ENCODE peak calls at places on chromosomes 11 and 22, in nine cellular contexts. W is sigmoid colon, Z is uterus, T is osteoblast, Y is cardiac muscle cell, G is GM23248, J is fibroblast of pulmonary artery, M is HL-60, K is AG04450. R is an unnamed sample.
A peak's percentile ranks its signal among the peaks of the same experiment; 100 is the strongest.

GRCh38 chr11:60390389-60390788 is 5.9 kb upstream of the MS4A14 start:
- DNase-seq in Y (no peak), Z (no peak), K (no peak), G (no peak), J (no peak), T (no peak), W (no peak), M (peak; percentile 58), R (no peak)

GRCh38 chr11:65663634-65664200 is 1.0 kb upstream of the RELA start:
- DNase-seq in M (no peak), T (peak; percentile 92), G (peak; percentile 89), J (peak; percentile 75), Z (peak; percentile 85), W (peak; percentile 92), K (no peak), Y (no peak), R (peak; percentile 52)

GRCh38 chr22:19951351-19951750 is 9.7 kb upstream of the TXNRD2 start:
- DNase-seq in G (no peak), J (no peak), M (no peak), K (no peak), Y (no peak), T (no peak), Z (no peak), W (no peak), R (no peak)

GRCh38 chr11:103887001-103887680 is 149.3 kb upstream of the DDI1 start:
- DNase-seq in Z (no peak), Y (peak; percentile 16), M (no peak), W (no peak), T (no peak), G (no peak), K (no peak), J (no peak), R (no peak)

GRCh38 chr11:28243057-28243456 is 134.9 kb downstream of the METTL15 start:
- DNase-seq in K (no peak), M (no peak), T (no peak), Y (no peak), W (no peak), Z (no peak), G (peak; percentile 26), J (no peak), R (no peak)

GRCh38 chr22:44437493-44438015 is 60.5 kb downstream of the RTL6 start:
- DNase-seq in Y (no peak), J (no peak), T (peak; percentile 92), K (no peak), M (no peak), W (peak; percentile 25), Z (no peak), G (peak; percentile 77), R (peak; percentile 23)

GRCh38 chr11:112318193-112318592 is 57.5 kb upstream of the PLET1 start:
- DNase-seq in Y (no peak), J (peak; percentile 94), G (peak; percentile 91), T (peak; percentile 66), W (no peak), Z (no peak), K (peak; percentile 78), M (no peak), R (peak; percentile 96)

GRCh38 chr22:48664586-48664985 is 1163.1 kb downstream of the BRD1 start:
- DNase-seq in T (no peak), Z (no peak), Y (no peak), W (no peak), J (no peak), M (no peak), K (no peak), G (no peak), R (no peak)

GRCh38 chr11:123158609-123159008 is 36.4 kb downstream of the CLMP start:
- DNase-seq in W (no peak), Z (no peak), J (no peak), G (no peak), T (no peak), K (no peak), M (no peak), Y (no peak), R (no peak)

GRCh38 chr22:50502628-50503474 is 4.7 kb downstream of the LMF2 start:
- DNase-seq in T (peak; percentile 77), G (no peak), Z (no peak), Y (no peak), J (no peak), M (no peak), W (no peak), K (no peak), R (no peak)

GRCh38 chr11:128453444-128454336 is 133.7 kb downstream of the ETS1 start:
- DNase-seq in M (no peak), G (peak; percentile 98), Y (no peak), J (peak; percentile 96), T (peak; percentile 71), K (peak; percentile 93), W (peak; percentile 91), Z (peak; percentile 82), R (peak; percentile 99)

GRCh38 chr11:117882539-117882938 is 6.1 kb upstream of the FXYD6 start:
- DNase-seq in Y (peak; percentile 72), T (no peak), Z (no peak), W (peak; percentile 87), J (no peak), K (no peak), G (no peak), M (no peak), R (no peak)

DNA sequence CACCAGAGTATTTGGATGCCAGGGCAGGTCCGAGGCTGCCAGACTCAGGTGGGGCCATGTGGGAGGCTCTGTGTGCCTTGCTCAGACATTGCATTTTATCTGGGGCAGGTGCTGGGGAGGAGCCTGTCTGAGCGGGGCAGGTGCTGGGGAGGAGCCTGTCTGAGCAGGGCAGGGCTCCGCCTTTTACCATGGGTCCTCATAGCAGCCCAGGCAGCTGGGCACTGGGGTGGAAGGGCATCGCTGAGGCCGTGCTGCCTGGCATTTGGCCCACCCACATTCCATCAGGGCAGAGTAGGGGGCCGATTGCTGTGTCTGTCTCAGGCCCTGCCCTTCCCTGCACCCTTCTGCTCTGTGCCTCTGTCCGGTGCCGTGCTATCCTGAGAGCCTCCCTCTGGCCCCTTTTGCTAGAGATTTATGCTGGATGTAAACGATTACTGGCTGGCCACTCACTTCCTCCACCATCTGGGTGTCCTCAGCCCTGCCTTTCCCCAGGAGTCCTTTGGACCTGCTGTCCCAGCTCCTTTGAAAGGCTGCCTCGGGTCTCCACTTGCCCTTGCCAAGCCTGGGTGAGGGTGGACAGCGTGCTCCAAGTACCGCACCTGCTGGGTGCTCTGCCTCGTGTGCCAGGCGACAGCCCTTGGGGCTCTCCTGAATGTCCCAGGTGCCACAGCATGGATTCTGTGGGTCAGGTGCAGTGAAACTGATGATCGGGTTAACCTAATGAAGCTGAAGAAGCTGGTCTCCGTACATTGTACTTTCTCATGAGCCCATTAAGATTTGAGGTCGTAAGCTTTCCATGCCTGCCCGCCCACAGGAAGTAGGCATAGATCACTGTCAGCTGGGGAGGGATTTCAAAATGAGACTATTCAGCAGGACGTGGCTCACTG is 281.6 kb downstream of the TBC1D22A start:
- DNase-seq in W (peak; percentile 61), J (peak; percentile 39), K (peak; percentile 4), M (no peak), Y (no peak), Z (no peak), G (peak; percentile 42), T (peak; percentile 89), R (peak; percentile 54)
- H3K4me3 ChIP-seq in W (no peak overlapping the region), J (no peak overlapping the region), K (no peak overlapping the region), M (no peak overlapping the region), Y (no peak overlapping the region), Z (no peak overlapping the region), G (no peak overlapping the region), T (no peak overlapping the region), R (no peak overlapping the region)

GRCh38 chr22:37822079-37822833 is 926 bp upstream of the GALR3 start:
- DNase-seq in J (no peak), T (peak; percentile 62), M (no peak), W (no peak), G (peak; percentile 8), Z (no peak), K (no peak), Y (no peak), R (no peak)

GRCh38 chr22:37820350-37820749 is 2.8 kb upstream of the GALR3 start:
- DNase-seq in G (no peak), Y (no peak), W (no peak), T (peak; percentile 67), J (no peak), M (no peak), Z (no peak), K (no peak), R (no peak)

GRCh38 chr22:37823134-37823985 is at the start of gene GALR3:
- DNase-seq in M (no peak), Y (no peak), K (no peak), T (peak; percentile 60), W (no peak), J (no peak), G (no peak), Z (no peak), R (no peak)

GRCh38 chr22:37827056-37827455 is 3.9 kb downstream of the GALR3 start:
- DNase-seq in J (no peak), Y (no peak), Z (peak; percentile 51), K (no peak), M (no peak), W (peak; percentile 82), G (no peak), T (peak; percentile 86), R (no peak)

GRCh38 chr22:37824674-37825641 is 1.8 kb downstream of the GALR3 start:
- DNase-seq in K (no peak), M (no peak), Y (no peak), Z (no peak), J (no peak), W (no peak), G (peak; percentile 46), T (peak; percentile 91), R (no peak)
- H3K4me3 ChIP-seq in K (peak overlapping the region; percentile 47), M (no peak overlapping the region), Y (peak overlapping the region; percentile 25), Z (no peak overlapping the region), J (no peak overlapping the region), W (peak overlapping the region; percentile 40), G (peak overlapping the region; percentile 42), T (peak overlapping the region; percentile 43), R (peak overlapping the region; percentile 47)

GRCh38 chr11:30489076-30489475 is 97.1 kb downstream of the MPPED2 start:
- DNase-seq in Z (no peak), M (no peak), T (no peak), K (no peak), W (no peak), J (no peak), Y (no peak), G (no peak), R (no peak)

GRCh38 chr11:30485222-30485621 is 100.9 kb downstream of the MPPED2 start:
- DNase-seq in G (no peak), Z (no peak), W (no peak), K (no peak), T (no peak), Y (no peak), M (no peak), J (no peak), R (no peak)

GRCh38 chr11:30487200-30487898 is 98.8 kb downstream of the MPPED2 start:
- DNase-seq in K (no peak), M (peak; percentile 4), W (peak; percentile 67), Y (no peak), Z (no peak), J (no peak), G (no peak), T (no peak), R (peak; percentile 40)

GRCh38 chr11:30489513-30489912 is 96.6 kb downstream of the MPPED2 start:
- DNase-seq in J (no peak), M (no peak), Y (no peak), K (no peak), G (no peak), W (no peak), T (no peak), Z (no peak), R (no peak)

GRCh38 chr11:30488304-30488998 is 97.7 kb downstream of the MPPED2 start:
- DNase-seq in J (peak; percentile 37), M (no peak), K (peak; percentile 67), T (peak; percentile 31), Y (peak; percentile 36), W (no peak), Z (no peak), G (no peak), R (peak; percentile 81)
- H3K4me3 ChIP-seq in J (no peak overlapping the region), M (no peak overlapping the region), K (peak overlapping the region; percentile 36), T (peak overlapping the region; percentile 19), Y (no peak overlapping the region), W (peak overlapping the region; percentile 28), Z (no peak overlapping the region), G (no peak overlapping the region), R (peak overlapping the region; percentile 41)

GRCh38 chr11:57308426-57309060 is 16.2 kb downstream of the TNKS1BP1 start:
- DNase-seq in M (no peak), Y (no peak), G (no peak), Z (no peak), T (peak; percentile 77), K (no peak), W (no peak), J (no peak), R (no peak)
- H3K4me3 ChIP-seq in M (no peak overlapping the region), Y (no peak overlapping the region), G (no peak overlapping the region), Z (no peak overlapping the region), T (no peak overlapping the region), K (no peak overlapping the region), W (no peak overlapping the region), J (no peak overlapping the region), R (no peak overlapping the region)

R was measured in IMR-90.